ENCODE peak calls at places on chromosomes 5 and 9, in seven cellular contexts. One of them, this sample, is unnamed.

GRCh38 chr9:95098391-95098921 is 219.1 kb downstream of the FANCC start:
- DNase-seq in stimulated activated naive CD8-positive, alpha-beta T cell treated with anti-CD3 and anti-CD28 coated beads, Interleukin-15, Interleukin-2, amounts not matched to agents 100 U/mL and 50 U/mL, for 24 hours: no peak
- DNase-seq in HTR-8/SVneo: no peak
- DNase-seq in suprapubic skin: no peak
- DNase-seq in NCI-H1105: no peak
- DNase-seq in CD4-positive, alpha-beta T cell: no peak
- DNase-seq in GM13976: no peak
- DNase-seq in this sample: no peak

GRCh38 chr9:114671605-114672004 is 10.4 kb downstream of the TEX48 start:
- DNase-seq in GM13976: no peak
- DNase-seq in CD4-positive, alpha-beta T cell: no peak
- DNase-seq in NCI-H1105: no peak
- DNase-seq in stimulated activated naive CD8-positive, alpha-beta T cell treated with anti-CD3 and anti-CD28 coated beads, Interleukin-15, Interleukin-2, amounts not matched to agents 100 U/mL and 50 U/mL, for 24 hours: no peak
- DNase-seq in HTR-8/SVneo: no peak
- DNase-seq in suprapubic skin: no peak
- DNase-seq in this sample: no peak

GRCh38 chr5:102910240-102911226 is 155.4 kb downstream of the PAM start:
- DNase-seq in HTR-8/SVneo: peak; percentile 15
- DNase-seq in stimulated activated naive CD8-positive, alpha-beta T cell treated with anti-CD3 and anti-CD28 coated beads, Interleukin-15, Interleukin-2, amounts not matched to agents 100 U/mL and 50 U/mL, for 24 hours: no peak
- DNase-seq in NCI-H1105: no peak
- DNase-seq in CD4-positive, alpha-beta T cell: no peak
- DNase-seq in suprapubic skin: no peak
- DNase-seq in GM13976: no peak
- DNase-seq in this sample: no peak

GRCh38 chr5:112711436-112711835 is 26.2 kb upstream of the APC start:
- DNase-seq in GM13976: no peak
- DNase-seq in HTR-8/SVneo: no peak
- DNase-seq in CD4-positive, alpha-beta T cell: no peak
- DNase-seq in suprapubic skin: no peak
- DNase-seq in stimulated activated naive CD8-positive, alpha-beta T cell treated with anti-CD3 and anti-CD28 coated beads, Interleukin-15, Interleukin-2, amounts not matched to agents 100 U/mL and 50 U/mL, for 24 hours: no peak
- DNase-seq in NCI-H1105: no peak
- DNase-seq in this sample: no peak

GRCh38 chr9:130689937-130690700 is 3.5 kb upstream of the EXOSC2 start:
- DNase-seq in HTR-8/SVneo: peak; percentile 65
- DNase-seq in CD4-positive, alpha-beta T cell: no peak
- DNase-seq in GM13976: peak; percentile 38
- DNase-seq in stimulated activated naive CD8-positive, alpha-beta T cell treated with anti-CD3 and anti-CD28 coated beads, Interleukin-15, Interleukin-2, amounts not matched to agents 100 U/mL and 50 U/mL, for 24 hours: no peak
- DNase-seq in NCI-H1105: peak; percentile 73
- DNase-seq in suprapubic skin: peak; percentile 77
- DNase-seq in this sample: no peak

GRCh38 chr5:53667621-53668020 is 107.2 kb downstream of the NDUFS4 start:
- DNase-seq in suprapubic skin: no peak
- DNase-seq in HTR-8/SVneo: no peak
- DNase-seq in NCI-H1105: no peak
- DNase-seq in stimulated activated naive CD8-positive, alpha-beta T cell treated with anti-CD3 and anti-CD28 coated beads, Interleukin-15, Interleukin-2, amounts not matched to agents 100 U/mL and 50 U/mL, for 24 hours: no peak
- DNase-seq in CD4-positive, alpha-beta T cell: no peak
- DNase-seq in GM13976: no peak
- DNase-seq in this sample: no peak

GRCh38 chr5:128984480-128984879 is 19.2 kb downstream of the SLC27A6 start:
- DNase-seq in HTR-8/SVneo: no peak
- DNase-seq in GM13976: no peak
- DNase-seq in stimulated activated naive CD8-positive, alpha-beta T cell treated with anti-CD3 and anti-CD28 coated beads, Interleukin-15, Interleukin-2, amounts not matched to agents 100 U/mL and 50 U/mL, for 24 hours: no peak
- DNase-seq in NCI-H1105: no peak
- DNase-seq in CD4-positive, alpha-beta T cell: no peak
- DNase-seq in suprapubic skin: no peak
- DNase-seq in this sample: no peak

GRCh38 chr9:38432922-38433510 is 8.8 kb upstream of the IGFBPL1 start:
- DNase-seq in CD4-positive, alpha-beta T cell: no peak
- DNase-seq in stimulated activated naive CD8-positive, alpha-beta T cell treated with anti-CD3 and anti-CD28 coated beads, Interleukin-15, Interleukin-2, amounts not matched to agents 100 U/mL and 50 U/mL, for 24 hours: no peak
- DNase-seq in suprapubic skin: no peak
- DNase-seq in NCI-H1105: no peak
- DNase-seq in GM13976: no peak
- DNase-seq in HTR-8/SVneo: no peak
- DNase-seq in this sample: no peak

GRCh38 chr5:40385544-40385943 is 294.2 kb upstream of the PTGER4 start:
- DNase-seq in NCI-H1105: no peak
- DNase-seq in HTR-8/SVneo: no peak
- DNase-seq in GM13976: no peak
- DNase-seq in stimulated activated naive CD8-positive, alpha-beta T cell treated with anti-CD3 and anti-CD28 coated beads, Interleukin-15, Interleukin-2, amounts not matched to agents 100 U/mL and 50 U/mL, for 24 hours: no peak
- DNase-seq in suprapubic skin: no peak
- DNase-seq in CD4-positive, alpha-beta T cell: no peak
- DNase-seq in this sample: no peak

GRCh38 chr9:68625559-68625958 is 79.5 kb upstream of the PIP5K1B start:
- DNase-seq in stimulated activated naive CD8-positive, alpha-beta T cell treated with anti-CD3 and anti-CD28 coated beads, Interleukin-15, Interleukin-2, amounts not matched to agents 100 U/mL and 50 U/mL, for 24 hours: no peak
- DNase-seq in CD4-positive, alpha-beta T cell: no peak
- DNase-seq in NCI-H1105: peak; percentile 9
- DNase-seq in GM13976: no peak
- DNase-seq in suprapubic skin: no peak
- DNase-seq in HTR-8/SVneo: no peak
- DNase-seq in this sample: no peak

GRCh38 chr9:116322521-116322920 is 168.9 kb downstream of the PAPPA start:
- DNase-seq in GM13976: no peak
- DNase-seq in suprapubic skin: no peak
- DNase-seq in HTR-8/SVneo: no peak
- DNase-seq in CD4-positive, alpha-beta T cell: no peak
- DNase-seq in stimulated activated naive CD8-positive, alpha-beta T cell treated with anti-CD3 and anti-CD28 coated beads, Interleukin-15, Interleukin-2, amounts not matched to agents 100 U/mL and 50 U/mL, for 24 hours: no peak
- DNase-seq in NCI-H1105: no peak
- DNase-seq in this sample: no peak

GRCh38 chr5:150317048-150318003 is 14.6 kb upstream of the ARSI start:
- DNase-seq in HTR-8/SVneo: peak; percentile 95
- DNase-seq in NCI-H1105: no peak
- DNase-seq in suprapubic skin: no peak
- DNase-seq in stimulated activated naive CD8-positive, alpha-beta T cell treated with anti-CD3 and anti-CD28 coated beads, Interleukin-15, Interleukin-2, amounts not matched to agents 100 U/mL and 50 U/mL, for 24 hours: peak; percentile 24
- DNase-seq in GM13976: no peak
- DNase-seq in CD4-positive, alpha-beta T cell: no peak
- DNase-seq in this sample: peak; percentile 77

GRCh38 chr5:137737349-137738256 is 1.7 kb upstream of the KLHL3 start:
- DNase-seq in GM13976: peak; percentile 24
- DNase-seq in CD4-positive, alpha-beta T cell: peak; percentile 11
- DNase-seq in NCI-H1105: no peak
- DNase-seq in suprapubic skin: no peak
- DNase-seq in HTR-8/SVneo: no peak
- DNase-seq in stimulated activated naive CD8-positive, alpha-beta T cell treated with anti-CD3 and anti-CD28 coated beads, Interleukin-15, Interleukin-2, amounts not matched to agents 100 U/mL and 50 U/mL, for 24 hours: peak; percentile 17
- DNase-seq in this sample: no peak

GRCh38 chr9:7394007-7394774 is 405.4 kb downstream of the DMAC1 start:
- DNase-seq in stimulated activated naive CD8-positive, alpha-beta T cell treated with anti-CD3 and anti-CD28 coated beads, Interleukin-15, Interleukin-2, amounts not matched to agents 100 U/mL and 50 U/mL, for 24 hours: no peak
- DNase-seq in HTR-8/SVneo: no peak
- DNase-seq in suprapubic skin: no peak
- DNase-seq in CD4-positive, alpha-beta T cell: no peak
- DNase-seq in NCI-H1105: no peak
- DNase-seq in GM13976: no peak
- DNase-seq in this sample: no peak

GRCh38 chr5:150535611-150536010 is 27.7 kb downstream of the NDST1 start:
- DNase-seq in suprapubic skin: no peak
- DNase-seq in NCI-H1105: no peak
- DNase-seq in CD4-positive, alpha-beta T cell: no peak
- DNase-seq in GM13976: no peak
- DNase-seq in HTR-8/SVneo: no peak
- DNase-seq in stimulated activated naive CD8-positive, alpha-beta T cell treated with anti-CD3 and anti-CD28 coated beads, Interleukin-15, Interleukin-2, amounts not matched to agents 100 U/mL and 50 U/mL, for 24 hours: no peak
- DNase-seq in this sample: no peak

GRCh38 chr9:98310752-98311392 is 55.4 kb upstream of the TBC1D2 start:
- DNase-seq in NCI-H1105: no peak
- DNase-seq in HTR-8/SVneo: no peak
- DNase-seq in stimulated activated naive CD8-positive, alpha-beta T cell treated with anti-CD3 and anti-CD28 coated beads, Interleukin-15, Interleukin-2, amounts not matched to agents 100 U/mL and 50 U/mL, for 24 hours: no peak
- DNase-seq in CD4-positive, alpha-beta T cell: no peak
- DNase-seq in suprapubic skin: no peak
- DNase-seq in GM13976: no peak
- DNase-seq in this sample: no peak

GRCh38 chr9:131656356-131657030 is 83.4 kb downstream of the RAPGEF1 start:
- DNase-seq in stimulated activated naive CD8-positive, alpha-beta T cell treated with anti-CD3 and anti-CD28 coated beads, Interleukin-15, Interleukin-2, amounts not matched to agents 100 U/mL and 50 U/mL, for 24 hours: peak; percentile 73
- DNase-seq in NCI-H1105: no peak
- DNase-seq in suprapubic skin: peak; percentile 80
- DNase-seq in GM13976: no peak
- DNase-seq in HTR-8/SVneo: no peak
- DNase-seq in CD4-positive, alpha-beta T cell: peak; percentile 81
- DNase-seq in this sample: no peak

GRCh38 chr5:173963867-173964429 is 25.0 kb upstream of the C5orf47 start:
- DNase-seq in CD4-positive, alpha-beta T cell: peak; percentile 50
- DNase-seq in suprapubic skin: no peak
- DNase-seq in GM13976: no peak
- DNase-seq in stimulated activated naive CD8-positive, alpha-beta T cell treated with anti-CD3 and anti-CD28 coated beads, Interleukin-15, Interleukin-2, amounts not matched to agents 100 U/mL and 50 U/mL, for 24 hours: no peak
- DNase-seq in HTR-8/SVneo: no peak
- DNase-seq in NCI-H1105: no peak
- DNase-seq in this sample: no peak

GRCh38 chr5:169788168-169788567 is 151.1 kb downstream of the DOCK2 start:
- DNase-seq in NCI-H1105: no peak
- DNase-seq in GM13976: no peak
- DNase-seq in CD4-positive, alpha-beta T cell: no peak
- DNase-seq in HTR-8/SVneo: peak; percentile 45
- DNase-seq in stimulated activated naive CD8-positive, alpha-beta T cell treated with anti-CD3 and anti-CD28 coated beads, Interleukin-15, Interleukin-2, amounts not matched to agents 100 U/mL and 50 U/mL, for 24 hours: no peak
- DNase-seq in suprapubic skin: no peak
- DNase-seq in this sample: peak; percentile 64

GRCh38 chr9:82540175-82540574 is 522.8 kb downstream of the RASEF start:
- DNase-seq in suprapubic skin: peak; percentile 59
- DNase-seq in GM13976: no peak
- DNase-seq in HTR-8/SVneo: no peak
- DNase-seq in NCI-H1105: no peak
- DNase-seq in CD4-positive, alpha-beta T cell: no peak
- DNase-seq in stimulated activated naive CD8-positive, alpha-beta T cell treated with anti-CD3 and anti-CD28 coated beads, Interleukin-15, Interleukin-2, amounts not matched to agents 100 U/mL and 50 U/mL, for 24 hours: no peak
- DNase-seq in this sample: no peak

GRCh38 chr5:132425975-132426524 is 56.5 kb downstream of the SLC22A5 start:
- DNase-seq in stimulated activated naive CD8-positive, alpha-beta T cell treated with anti-CD3 and anti-CD28 coated beads, Interleukin-15, Interleukin-2, amounts not matched to agents 100 U/mL and 50 U/mL, for 24 hours: no peak
- DNase-seq in HTR-8/SVneo: no peak
- DNase-seq in GM13976: no peak
- DNase-seq in CD4-positive, alpha-beta T cell: no peak
- DNase-seq in suprapubic skin: no peak
- DNase-seq in NCI-H1105: no peak
- DNase-seq in this sample: no peak

GRCh38 chr5:11258001-11258400 is 497.0 kb upstream of the DAP start:
- DNase-seq in stimulated activated naive CD8-positive, alpha-beta T cell treated with anti-CD3 and anti-CD28 coated beads, Interleukin-15, Interleukin-2, amounts not matched to agents 100 U/mL and 50 U/mL, for 24 hours: no peak
- DNase-seq in CD4-positive, alpha-beta T cell: no peak
- DNase-seq in NCI-H1105: no peak
- DNase-seq in GM13976: no peak
- DNase-seq in suprapubic skin: no peak
- DNase-seq in HTR-8/SVneo: no peak
- DNase-seq in this sample: no peak

GRCh38 chr5:139593716-139594319 is 32.7 kb downstream of the UBE2D2 start:
- DNase-seq in HTR-8/SVneo: no peak
- DNase-seq in suprapubic skin: no peak
- DNase-seq in NCI-H1105: no peak
- DNase-seq in GM13976: no peak
- DNase-seq in CD4-positive, alpha-beta T cell: no peak
- DNase-seq in stimulated activated naive CD8-positive, alpha-beta T cell treated with anti-CD3 and anti-CD28 coated beads, Interleukin-15, Interleukin-2, amounts not matched to agents 100 U/mL and 50 U/mL, for 24 hours: no peak
- DNase-seq in this sample: peak; percentile 23

This sample was measured in HS-27A.